ENCODE peak calls at places on chromosomes 3 and 15, in five cellular contexts. One of them, this sample, is unnamed. For H3K36me3, the result is how much of the 10 kb centered on the place peaks cover.

GRCh38 chr3:8627949-8628348 is 16.6 kb downstream of the SSUH2 start:
- DNase-seq in H1: no peak
- DNase-seq in K562: no peak
- DNase-seq in HepG2: no peak
- DNase-seq in GM12878: no peak
- DNase-seq in this sample: no peak

GRCh38 chr3:120416868-120417267 is 33.9 kb downstream of the FSTL1 start:
- DNase-seq in H1: no peak
- DNase-seq in K562: no peak
- DNase-seq in HepG2: no peak
- DNase-seq in GM12878: no peak
- DNase-seq in this sample: no peak

GRCh38 chr3:13025090-13025489 is 48.1 kb downstream of the IQSEC1 start:
- DNase-seq in H1: no peak
- DNase-seq in K562: no peak
- DNase-seq in HepG2: peak
- DNase-seq in GM12878: no peak
- DNase-seq in this sample: no peak

GRCh38 chr3:124770341-124771082 is 40.3 kb downstream of the UMPS start:
- DNase-seq in H1: no peak
- DNase-seq in K562: no peak
- DNase-seq in HepG2: no peak
- DNase-seq in GM12878: no peak
- DNase-seq in this sample: no peak

GRCh38 chr3:41503998-41504623 is 304.8 kb downstream of the CTNNB1 start:
- DNase-seq in H1: no peak
- DNase-seq in K562: no peak
- DNase-seq in HepG2: no peak
- DNase-seq in GM12878: no peak
- DNase-seq in this sample: no peak

GRCh38 chr3:193975072-193975535 is 160.8 kb upstream of the HES1 start:
- DNase-seq in H1: no peak
- DNase-seq in K562: no peak
- DNase-seq in HepG2: peak
- DNase-seq in GM12878: no peak
- DNase-seq in this sample: peak

GRCh38 chr3:10792208-10792607 is 23.8 kb upstream of the SLC6A11 start:
- DNase-seq in H1: no peak
- DNase-seq in K562: no peak
- DNase-seq in HepG2: no peak
- DNase-seq in GM12878: no peak
- DNase-seq in this sample: no peak

GRCh38 chr15:84982301-84982920 is 755 bp downstream of the PDE8A start:
- DNase-seq in H1: no peak
- DNase-seq in K562: no peak
- DNase-seq in HepG2: peak
- DNase-seq in GM12878: no peak
- DNase-seq in this sample: peak

GRCh38 chr15:39204031-39204430 is 376.8 kb upstream of the THBS1 start:
- DNase-seq in H1: no peak
- DNase-seq in K562: no peak
- DNase-seq in HepG2: no peak
- DNase-seq in GM12878: no peak
- DNase-seq in this sample: no peak

GRCh38 chr3:140203510-140203909 is 268.5 kb downstream of the CLSTN2 start:
- DNase-seq in H1: no peak
- DNase-seq in K562: no peak
- DNase-seq in HepG2: no peak
- DNase-seq in GM12878: no peak
- DNase-seq in this sample: peak

GRCh38 chr3:153599685-153600084 is 437.7 kb downstream of the RAP2B start:
- DNase-seq in H1: no peak
- DNase-seq in K562: no peak
- DNase-seq in HepG2: peak
- DNase-seq in GM12878: no peak
- DNase-seq in this sample: no peak

GRCh38 chr3:45947361-45947760 is 4.1 kb downstream of the CXCR6 start:
- DNase-seq in H1: no peak
- DNase-seq in K562: no peak
- DNase-seq in HepG2: no peak
- DNase-seq in GM12878: no peak
- DNase-seq in this sample: no peak

GRCh38 chr15:51162865-51163762 is 68.4 kb upstream of the TNFAIP8L3 start:
- DNase-seq in H1: peak
- DNase-seq in K562: peak
- DNase-seq in HepG2: peak
- DNase-seq in GM12878: peak
- DNase-seq in this sample: peak

GRCh38 chr3:189258261-189258660 is 86.5 kb downstream of the TPRG1 start:
- DNase-seq in H1: no peak
- DNase-seq in K562: no peak
- DNase-seq in HepG2: no peak
- DNase-seq in GM12878: no peak
- DNase-seq in this sample: no peak

GRCh38 chr3:56915969-56916586 is 114.3 kb upstream of the ARHGEF3 start:
- DNase-seq in H1: no peak
- DNase-seq in K562: no peak
- DNase-seq in HepG2: no peak
- DNase-seq in GM12878: peak
- DNase-seq in this sample: peak

GRCh38 chr15:82750831-82751181 is 41.1 kb upstream of the AP3B2 start:
- DNase-seq in H1: no peak
- DNase-seq in K562: peak
- DNase-seq in HepG2: no peak
- DNase-seq in GM12878: peak
- DNase-seq in this sample: peak

GRCh38 chr3:29665688-29666087 is 384.8 kb downstream of the RBMS3 start:
- DNase-seq in H1: no peak
- DNase-seq in K562: no peak
- DNase-seq in HepG2: no peak
- DNase-seq in GM12878: no peak
- DNase-seq in this sample: no peak

GRCh38 chr3:119352235-119352634 is 58.1 kb downstream of the ARHGAP31 start:
- DNase-seq in H1: no peak
- DNase-seq in K562: no peak
- DNase-seq in HepG2: no peak
- DNase-seq in GM12878: peak
- DNase-seq in this sample: no peak

GRCh38 chr15:93882779-93883178 is 348.6 kb upstream of the MCTP2 start:
- DNase-seq in H1: no peak
- DNase-seq in K562: no peak
- DNase-seq in HepG2: no peak
- DNase-seq in GM12878: no peak
- DNase-seq in this sample: no peak

GRCh38 chr15:70099966-70100494 is 2.3 kb upstream of the TLE3 start:
- DNase-seq in H1: no peak
- DNase-seq in K562: peak
- DNase-seq in HepG2: no peak
- DNase-seq in GM12878: no peak
- DNase-seq in this sample: peak

GRCh38 chr15:51103330-51103729 is 8.6 kb upstream of the TNFAIP8L3 start:
- DNase-seq in H1: no peak
- DNase-seq in K562: no peak
- DNase-seq in HepG2: no peak
- DNase-seq in GM12878: no peak
- DNase-seq in this sample: no peak

GRCh38 chr3:114466251-114466650 is 172.4 kb downstream of the TIGIT start:
- DNase-seq in H1: no peak
- DNase-seq in K562: no peak
- DNase-seq in HepG2: peak
- DNase-seq in GM12878: no peak
- DNase-seq in this sample: no peak

GRCh38 chr15:90064931-90065681 is 37.2 kb downstream of the IDH2 start:
- DNase-seq in H1: no peak
- DNase-seq in K562: no peak
- DNase-seq in HepG2: no peak
- DNase-seq in GM12878: no peak
- DNase-seq in this sample: peak
- TF ChIP-seq CREB1 in H1: no peak
- TF ChIP-seq CREB1 in K562: no peak
- TF ChIP-seq CREB1 in HepG2: no peak
- TF ChIP-seq CREB1 in GM12878: no peak
- TF ChIP-seq CREB1 in this sample: no peak

GRCh38 chr3:85576801-85577200 is 618.0 kb downstream of the CADM2 start:
- DNase-seq in H1: no peak
- DNase-seq in K562: no peak
- DNase-seq in HepG2: no peak
- DNase-seq in GM12878: no peak
- DNase-seq in this sample: no peak
- H3K36me3 ChIP-seq in H1: under half
- H3K36me3 ChIP-seq in K562: under half
- H3K36me3 ChIP-seq in HepG2: under half
- H3K36me3 ChIP-seq in GM12878: under half
- H3K36me3 ChIP-seq in this sample: under half

DNA sequence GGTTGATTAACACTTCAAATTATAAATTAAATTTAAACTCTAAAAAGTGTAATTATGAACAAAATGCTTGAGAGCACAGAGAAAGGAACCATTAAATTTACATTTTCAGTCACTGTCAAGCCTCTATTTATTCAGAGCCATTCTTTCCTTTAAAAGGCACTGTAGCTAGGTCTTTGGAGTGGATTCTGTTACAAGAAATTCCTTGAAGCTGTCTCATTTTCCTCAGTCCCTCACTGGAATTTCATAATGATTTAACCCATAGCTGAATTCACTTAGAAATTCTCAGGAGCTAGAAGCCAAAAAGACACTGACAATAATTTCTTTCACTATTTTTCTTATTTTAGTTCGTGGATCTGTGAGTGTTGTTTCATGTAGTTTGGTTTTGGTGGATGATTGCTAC is 81.2 kb upstream of the TCF12 start:
- DNase-seq in H1: no peak
- DNase-seq in K562: no peak
- DNase-seq in HepG2: no peak
- DNase-seq in GM12878: no peak
- DNase-seq in this sample: no peak
- TF ChIP-seq CREB1 in H1: no peak
- TF ChIP-seq CREB1 in K562: no peak
- TF ChIP-seq CREB1 in HepG2: no peak
- TF ChIP-seq CREB1 in GM12878: no peak
- TF ChIP-seq CREB1 in this sample: no peak

DNA sequence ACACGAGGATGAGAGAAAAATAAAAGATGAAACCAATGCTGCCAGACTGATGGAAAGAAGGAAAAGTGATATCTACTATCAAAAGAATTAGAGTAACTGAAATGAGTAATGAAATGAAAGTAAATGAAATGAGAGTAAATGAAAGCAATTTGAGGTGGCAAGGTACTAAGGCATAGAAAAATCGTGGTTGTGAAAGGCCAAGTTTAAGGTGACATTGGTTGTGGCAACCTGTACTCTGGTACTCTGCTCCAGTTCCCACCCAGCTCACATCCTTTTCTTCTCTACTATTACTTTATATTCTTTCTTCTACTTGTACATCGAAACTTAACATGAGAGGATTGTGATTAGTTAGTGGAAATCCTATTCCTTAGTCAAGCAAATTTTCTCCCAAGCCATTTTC is 10.1 kb downstream of the RFX7 start:
- DNase-seq in H1: no peak
- DNase-seq in K562: no peak
- DNase-seq in HepG2: no peak
- DNase-seq in GM12878: no peak
- DNase-seq in this sample: no peak
- H3K36me3 ChIP-seq in H1: under half
- H3K36me3 ChIP-seq in K562: under half
- H3K36me3 ChIP-seq in HepG2: under half
- H3K36me3 ChIP-seq in GM12878: under half
- H3K36me3 ChIP-seq in this sample: under half

GRCh38 chr3:25820816-25821486 is 31.1 kb downstream of the OXSM start:
- DNase-seq in H1: no peak
- DNase-seq in K562: no peak
- DNase-seq in HepG2: no peak
- DNase-seq in GM12878: no peak
- DNase-seq in this sample: no peak
- TF ChIP-seq CREB1 in H1: no peak
- TF ChIP-seq CREB1 in K562: no peak
- TF ChIP-seq CREB1 in HepG2: no peak
- TF ChIP-seq CREB1 in GM12878: no peak
- TF ChIP-seq CREB1 in this sample: no peak

This sample was measured in GM23338.